ENCODE peak calls at places on chromosomes 4 and X, in five cellular contexts. C, U, F, D and I are unnamed samples.

GRCh38 chr4:133096972-133097371 is 52.1 kb upstream of the PCDH10 start:
- DNase-seq in C (no peak), U (no peak), F (no peak), D (no peak), I (no peak)

GRCh38 chr4:136012250-136012649 is 1520.0 kb downstream of the PCDH18 start:
- DNase-seq in C (no peak), U (no peak), F (no peak), D (no peak), I (no peak)

GRCh38 chr4:87033902-87034301 is 99.1 kb downstream of the AFF1 start:
- DNase-seq in C (no peak), U (no peak), F (no peak), D (no peak), I (no peak)

GRCh38 chr4:6498511-6499240 is 26.3 kb upstream of the PPP2R2C start:
- DNase-seq in C (no peak), U (no peak), F (no peak), D (no peak), I (no peak)

GRCh38 chrX:85506871-85507270 is 127.4 kb upstream of the POF1B start:
- DNase-seq in C (no peak), U (no peak), F (no peak), D (no peak), I (no peak)

GRCh38 chr4:150280081-150280950 is 202.1 kb downstream of the DCLK2 start:
- DNase-seq in C (no peak), U (no peak), F (no peak), D (no peak), I (no peak)

GRCh38 chrX:65652098-65652497 is 15.4 kb upstream of the MSN start:
- DNase-seq in C (no peak), U (no peak), F (no peak), D (no peak), I (no peak)

GRCh38 chr4:146370841-146371240 is 150.9 kb downstream of the SLC10A7 start:
- DNase-seq in C (no peak), U (no peak), F (no peak), D (no peak), I (no peak)

GRCh38 chr4:184306470-184306869 is 88.8 kb upstream of the ENPP6 start:
- DNase-seq in C (no peak), U (no peak), F (no peak), D (no peak), I (no peak)

GRCh38 chrX:121365572-121366161 is 318.3 kb downstream of the GLUD2 start:
- DNase-seq in C (no peak), U (no peak), F (no peak), D (no peak), I (no peak)

GRCh38 chrX:9367437-9367836 is 97.4 kb upstream of the TBL1X start:
- DNase-seq in C (no peak), U (no peak), F (no peak), D (no peak), I (no peak)

GRCh38 chr4:105147226-105148151 is 813 bp downstream of the TET2 start:
- DNase-seq in C (peak), U (peak), F (no peak), D (peak), I (peak)

GRCh38 chr4:76504613-76505465 is 69.8 kb downstream of the SHROOM3 start:
- DNase-seq in C (no peak), U (no peak), F (no peak), D (no peak), I (no peak)

GRCh38 chr4:113069212-113069892 is 19.9 kb downstream of the ANK2 start:
- DNase-seq in C (no peak), U (no peak), F (no peak), D (no peak), I (no peak)

GRCh38 chr4:176642472-176642871 is 150.2 kb downstream of the VEGFC start:
- DNase-seq in C (no peak), U (no peak), F (no peak), D (no peak), I (no peak)

DNA sequence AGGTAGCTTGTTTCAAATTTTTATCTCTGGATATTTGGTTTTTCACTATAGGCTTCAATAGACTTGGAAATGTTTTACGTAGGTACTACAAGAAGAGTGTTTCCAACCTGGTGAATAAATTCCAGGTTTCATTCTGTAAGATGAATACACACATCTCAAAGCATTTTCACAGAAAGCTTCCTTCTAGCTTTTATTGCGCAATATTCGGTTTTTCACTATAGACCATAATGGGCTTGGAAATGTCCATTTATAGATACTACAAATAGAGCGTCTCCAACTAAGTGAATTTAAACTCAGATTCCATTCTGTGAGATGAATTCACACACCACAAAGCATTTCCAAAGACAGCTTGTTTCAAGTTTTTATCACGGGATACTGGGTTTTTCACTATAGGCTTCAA is 857.7 kb upstream of the HS3ST1 start:
- DNase-seq in C (no peak), U (no peak), F (no peak), D (no peak), I (no peak)
- H3K27ac ChIP-seq in C (no peak), U (no peak), F (no peak), D (no peak), I (no peak)

DNA sequence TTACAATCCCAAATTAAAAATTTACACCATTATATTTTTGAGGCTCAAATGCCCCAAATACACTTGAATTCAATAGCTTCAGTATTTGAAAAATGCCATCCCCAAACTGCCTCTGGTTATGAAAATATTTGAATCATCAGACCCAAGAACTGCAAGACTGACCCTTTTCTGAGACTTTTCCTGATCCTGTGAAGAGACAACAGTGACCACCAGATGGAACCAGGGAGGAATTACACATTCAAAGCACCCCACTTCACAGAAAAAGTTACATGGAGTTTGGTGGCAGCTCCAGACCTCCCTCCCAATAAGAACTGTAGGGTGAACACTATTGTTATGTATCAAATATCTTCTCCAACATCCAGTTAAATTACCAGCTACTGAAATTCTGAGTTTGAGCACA is 44.0 kb upstream of the SCD5 start:
- DNase-seq in C (no peak), U (no peak), F (no peak), D (no peak), I (no peak)
- TF ChIP-seq CTCF in C (no peak), U (no peak), F (no peak), D (no peak), I (no peak)

GRCh38 chrX:119398587-119398973 is 556 bp upstream of the SLC25A43 start:
- DNase-seq in C (peak), U (no peak), F (no peak), D (no peak), I (no peak)
- H3K27ac ChIP-seq in C (peak), U (no peak), F (no peak), D (peak), I (peak)

DNA sequence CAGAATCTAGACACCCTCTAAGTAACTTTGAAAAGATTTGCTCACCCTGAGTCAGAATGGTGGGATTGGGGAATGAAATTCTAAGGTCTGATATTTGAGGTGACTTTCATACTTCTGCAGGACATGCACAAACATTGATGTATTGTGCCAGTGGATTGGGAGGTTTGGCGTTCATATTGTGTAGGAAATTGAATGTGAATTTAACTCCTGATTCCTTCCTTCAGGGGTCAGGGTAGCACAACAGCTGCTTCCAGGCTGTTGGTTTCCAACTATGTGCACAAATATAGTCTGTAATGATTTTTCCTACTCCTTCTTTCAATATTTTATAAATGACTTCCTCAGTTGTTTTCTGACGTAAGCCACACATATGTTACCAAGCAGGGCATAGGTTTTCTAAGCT is 3.1 kb downstream of the IL1RAPL1 start:
- DNase-seq in C (no peak), U (no peak), F (no peak), D (no peak), I (no peak)
- TF ChIP-seq CTCF in C (no peak), U (no peak), F (no peak), D (no peak), I (no peak)

GRCh38 chr4:74969507-74970474 is 36.9 kb downstream of the PARM1 start:
- DNase-seq in C (no peak), U (peak), F (no peak), D (no peak), I (no peak)
- H3K27ac ChIP-seq in C (no peak), U (no peak), F (peak), D (peak), I (no peak)

GRCh38 chr4:3746701-3747581 is 19.2 kb upstream of the ADRA2C start:
- DNase-seq in C (no peak), U (no peak), F (no peak), D (no peak), I (no peak)

GRCh38 chr4:3745886-3746656 is 20.1 kb upstream of the ADRA2C start:
- DNase-seq in C (no peak), U (no peak), F (no peak), D (no peak), I (no peak)

GRCh38 chr4:3744901-3745300 is 21.3 kb upstream of the ADRA2C start:
- DNase-seq in C (no peak), U (no peak), F (no peak), D (no peak), I (no peak)

GRCh38 chr4:3749081-3749480 is 17.1 kb upstream of the ADRA2C start:
- DNase-seq in C (no peak), U (no peak), F (no peak), D (no peak), I (no peak)

GRCh38 chr4:3747582-3747906 is 18.6 kb upstream of the ADRA2C start:
- DNase-seq in C (no peak), U (no peak), F (no peak), D (no peak), I (no peak)
- TF ChIP-seq CTCF in C (peak), U (peak), F (peak), D (peak), I (peak)